ENCODE peak calls at places on chromosomes 7 and 10, in six cellular contexts. A is GM12864, H is globus pallidus, I is T-cell, N is posterior cingulate gyrus, O is lower leg skin. E is an unnamed sample.

GRCh38 chr10:132623996-132624846 is 86.6 kb downstream of the INPP5A start:
- DNase-seq in A (no peak), H (no peak), I (no peak), N (no peak), O (no peak), E (no peak)

GRCh38 chr7:128406986-128407589 is 2.7 kb downstream of the IMPDH1 start:
- DNase-seq in A (no peak), H (no peak), I (no peak), N (no peak), O (no peak), E (no peak)

GRCh38 chr7:51482976-51483375 is 166.4 kb upstream of the COBL start:
- DNase-seq in A (no peak), H (no peak), I (no peak), N (no peak), O (no peak), E (no peak)

GRCh38 chr7:82053453-82054032 is 283.7 kb upstream of the HGF start:
- DNase-seq in A (no peak), H (no peak), I (no peak), N (no peak), O (no peak), E (no peak)

GRCh38 chr7:7889791-7890568 is 78.6 kb upstream of the GLCCI1 start:
- DNase-seq in A (no peak), H (no peak), I (no peak), N (no peak), O (no peak), E (no peak)

GRCh38 chr7:12518920-12519681 is 51.4 kb upstream of the SCIN start:
- DNase-seq in A (no peak), H (no peak), I (no peak), N (no peak), O (no peak), E (no peak)

GRCh38 chr7:1432411-1433082 is 26.7 kb downstream of the MICALL2 start:
- DNase-seq in A (no peak), H (peak; percentile 27), I (peak; percentile 76), N (peak; percentile 69), O (peak; percentile 49), E (no peak)

GRCh38 chr7:7962851-7963250 is 5.7 kb upstream of the GLCCI1 start:
- DNase-seq in A (no peak), H (no peak), I (no peak), N (no peak), O (no peak), E (no peak)

GRCh38 chr10:77911535-77912123 is 14.9 kb downstream of the DLG5 start:
- DNase-seq in A (no peak), H (no peak), I (no peak), N (no peak), O (no peak), E (no peak)

GRCh38 chr10:133052076-133052475 is 35.6 kb upstream of the ADGRA1 start:
- DNase-seq in A (no peak), H (no peak), I (no peak), N (no peak), O (no peak), E (no peak)

GRCh38 chr10:14261341-14261740 is 69.4 kb downstream of the FRMD4A start:
- DNase-seq in A (no peak), H (no peak), I (no peak), N (no peak), O (no peak), E (no peak)

GRCh38 chr7:36185732-36186131 is 32.7 kb downstream of the EEPD1 start:
- DNase-seq in A (no peak), H (no peak), I (no peak), N (no peak), O (no peak), E (no peak)

GRCh38 chr7:158240801-158241200 is 346.8 kb downstream of the PTPRN2 start:
- DNase-seq in A (no peak), H (no peak), I (no peak), N (no peak), O (no peak), E (no peak)

GRCh38 chr7:131607291-131608111 is 51.1 kb upstream of the PODXL start:
- DNase-seq in A (no peak), H (peak; percentile 82), I (no peak), N (peak; percentile 44), O (no peak), E (no peak)

GRCh38 chr10:78685466-78686163 is 383.2 kb upstream of the ZMIZ1 start:
- DNase-seq in A (no peak), H (no peak), I (no peak), N (no peak), O (no peak), E (no peak)

GRCh38 chr10:61283489-61284221 is 169.5 kb downstream of the TMEM26 start:
- DNase-seq in A (no peak), H (no peak), I (no peak), N (no peak), O (no peak), E (no peak)

GRCh38 chr10:12483996-12484944 is 134.9 kb downstream of the CAMK1D start:
- DNase-seq in A (no peak), H (no peak), I (no peak), N (peak; percentile 66), O (no peak), E (no peak)

GRCh38 chr10:3935141-3935540 is 150.1 kb upstream of the KLF6 start:
- DNase-seq in A (peak; percentile 82), H (no peak), I (peak; percentile 10), N (no peak), O (no peak), E (peak; percentile 92)

GRCh38 chr7:75734586-75735047 is 4.1 kb downstream of the HIP1 start:
- DNase-seq in A (no peak), H (no peak), I (no peak), N (no peak), O (no peak), E (no peak)

GRCh38 chr7:30172451-30172850 is 37.7 kb downstream of the MTURN start:
- DNase-seq in A (no peak), H (peak; percentile 38), I (no peak), N (no peak), O (no peak), E (no peak)

GRCh38 chr7:26343320-26343832 is 51.7 kb downstream of the SNX10 start:
- DNase-seq in A (no peak), H (no peak), I (no peak), N (no peak), O (no peak), E (no peak)

GRCh38 chr7:79282051-79282694 is 171.3 kb downstream of the MAGI2 start:
- DNase-seq in A (no peak), H (peak; percentile 74), I (no peak), N (peak; percentile 40), O (no peak), E (no peak)

GRCh38 chr7:108280136-108280535 is 150.0 kb upstream of the LAMB4 start:
- DNase-seq in A (no peak), H (no peak), I (no peak), N (no peak), O (no peak), E (no peak)

GRCh38 chr10:32332299-32332750 is 14.6 kb downstream of the EPC1 start:
- DNase-seq in A (peak; percentile 73), H (peak; percentile 26), I (no peak), N (no peak), O (no peak), E (peak; percentile 93)

GRCh38 chr7:953547-954327 is 743 bp downstream of the ADAP1 start:
- DNase-seq in A (no peak), H (peak; percentile 90), I (no peak), N (peak; percentile 74), O (no peak), E (no peak)

GRCh38 chr7:100444311-100445278 is 8.3 kb upstream of the PPP1R35 start:
- DNase-seq in A (no peak), H (no peak), I (no peak), N (no peak), O (no peak), E (no peak)

GRCh38 chr7:25894002-25894901 is 257.7 kb upstream of the NFE2L3 start:
- DNase-seq in A (peak; percentile 77), H (no peak), I (no peak), N (no peak), O (no peak), E (peak; percentile 53)

GRCh38 chr10:74231375-74231774 is 80.4 kb downstream of the ADK start:
- DNase-seq in A (no peak), H (no peak), I (no peak), N (no peak), O (no peak), E (no peak)

GRCh38 chr7:102284399-102284798 is 2.3 kb upstream of the SH2B2 start:
- DNase-seq in A (no peak), H (no peak), I (no peak), N (no peak), O (no peak), E (no peak)

E was measured in GM12878.